ENCODE peak calls at places on chromosomes 4 and X, in five cellular contexts. M is K562, Q is HepG2, R is A549, P is GM12878. I is an unnamed sample.

GRCh38 chrX:50707955-50708694 is 105.9 kb downstream of the SHROOM4 start:
- DNase-seq in M (no peak), Q (no peak), R (no peak), P (no peak), I (no peak)

GRCh38 chr4:40693946-40694345 is 55.8 kb upstream of the NSUN7 start:
- DNase-seq in M (no peak), P (no peak), R (no peak), Q (no peak), I (no peak)

GRCh38 chr4:42627887-42628646 is 28.8 kb downstream of the ATP8A1 start:
- DNase-seq in R (no peak), P (peak), Q (no peak), M (no peak), I (no peak)

GRCh38 chr4:74133786-74134499 is 24.0 kb upstream of the MTHFD2L start:
- DNase-seq in R (peak), M (peak), Q (peak), P (peak), I (peak)

GRCh38 chrX:21741869-21742701 is 15.8 kb downstream of the SMPX start:
- DNase-seq in R (no peak), P (no peak), Q (no peak), M (no peak), I (no peak)

GRCh38 chrX:65971151-65971550 is 68.7 kb downstream of the VSIG4 start:
- DNase-seq in R (no peak), M (no peak), Q (no peak), P (no peak), I (no peak)

GRCh38 chr4:67746797-67747495 is 7.2 kb downstream of the GNRHR start:
- DNase-seq in M (peak), P (peak), R (no peak), Q (peak), I (peak)

GRCh38 chrX:136061302-136061701 is 76.1 kb downstream of the SLC9A6 start:
- DNase-seq in R (no peak), P (no peak), M (no peak), Q (no peak), I (no peak)

GRCh38 chrX:57227691-57228090 is 58.8 kb upstream of the FAAH2 start:
- DNase-seq in Q (no peak), R (no peak), M (peak), P (no peak), I (no peak)

GRCh38 chr4:147842573-147842972 is 110.7 kb downstream of the ARHGAP10 start:
- DNase-seq in P (no peak), R (no peak), Q (no peak), M (peak), I (no peak)

GRCh38 chr4:82371398-82371972 is 2.3 kb downstream of the HNRNPD start:
- DNase-seq in R (no peak), P (no peak), Q (no peak), M (peak), I (peak)

GRCh38 chr4:2886161-2886560 is 42.5 kb downstream of the ADD1 start:
- DNase-seq in M (no peak), R (no peak), P (no peak), Q (no peak), I (no peak)

GRCh38 chr4:47716017-47716416 is 121.8 kb downstream of the CORIN start:
- DNase-seq in Q (peak), P (no peak), R (no peak), M (no peak), I (no peak)

GRCh38 chr4:109969909-109970308 is 57.2 kb downstream of the EGF start:
- DNase-seq in P (no peak), M (no peak), R (no peak), Q (peak), I (peak)

GRCh38 chrX:35090801-35091200 is 148.2 kb downstream of the FAM47B start:
- DNase-seq in M (no peak), R (no peak), Q (no peak), P (no peak), I (no peak)

GRCh38 chr4:53510981-53511380 is 80.3 kb downstream of the LNX1 start:
- DNase-seq in R (no peak), M (no peak), Q (no peak), P (no peak), I (no peak)

GRCh38 chr4:114562176-114562904 is 36.3 kb upstream of the UGT8 start:
- DNase-seq in Q (no peak), M (no peak), P (no peak), R (no peak), I (no peak)

GRCh38 chr4:100657187-100657586 is 139.4 kb upstream of the EMCN start:
- DNase-seq in P (no peak), R (no peak), M (no peak), Q (no peak), I (peak)

GRCh38 chr4:125518281-125518680 is 203.5 kb downstream of the FAT4 start:
- DNase-seq in Q (no peak), R (no peak), P (no peak), M (no peak), I (no peak)

GRCh38 chr4:89897867-89898266 is 3.2 kb downstream of the MMRN1 start:
- DNase-seq in R (no peak), M (no peak), P (no peak), Q (no peak), I (peak)

GRCh38 chr4:89899157-89899556 is 4.5 kb downstream of the MMRN1 start:
- DNase-seq in P (no peak), R (no peak), Q (no peak), M (no peak), I (peak)

GRCh38 chr4:89899854-89900253 is 5.2 kb downstream of the MMRN1 start:
- DNase-seq in M (no peak), P (no peak), Q (no peak), R (no peak), I (peak)

GRCh38 chr4:89898304-89898716 is 3.7 kb downstream of the MMRN1 start:
- DNase-seq in P (peak), M (no peak), Q (no peak), R (no peak), I (peak)

GRCh38 chr4:89894654-89895652 is at the start of gene MMRN1:
- DNase-seq in R (no peak), Q (no peak), M (no peak), P (no peak), I (peak)
- H3K27ac ChIP-seq in R (no peak), Q (no peak), M (no peak), P (no peak), I (peak)

DNA sequence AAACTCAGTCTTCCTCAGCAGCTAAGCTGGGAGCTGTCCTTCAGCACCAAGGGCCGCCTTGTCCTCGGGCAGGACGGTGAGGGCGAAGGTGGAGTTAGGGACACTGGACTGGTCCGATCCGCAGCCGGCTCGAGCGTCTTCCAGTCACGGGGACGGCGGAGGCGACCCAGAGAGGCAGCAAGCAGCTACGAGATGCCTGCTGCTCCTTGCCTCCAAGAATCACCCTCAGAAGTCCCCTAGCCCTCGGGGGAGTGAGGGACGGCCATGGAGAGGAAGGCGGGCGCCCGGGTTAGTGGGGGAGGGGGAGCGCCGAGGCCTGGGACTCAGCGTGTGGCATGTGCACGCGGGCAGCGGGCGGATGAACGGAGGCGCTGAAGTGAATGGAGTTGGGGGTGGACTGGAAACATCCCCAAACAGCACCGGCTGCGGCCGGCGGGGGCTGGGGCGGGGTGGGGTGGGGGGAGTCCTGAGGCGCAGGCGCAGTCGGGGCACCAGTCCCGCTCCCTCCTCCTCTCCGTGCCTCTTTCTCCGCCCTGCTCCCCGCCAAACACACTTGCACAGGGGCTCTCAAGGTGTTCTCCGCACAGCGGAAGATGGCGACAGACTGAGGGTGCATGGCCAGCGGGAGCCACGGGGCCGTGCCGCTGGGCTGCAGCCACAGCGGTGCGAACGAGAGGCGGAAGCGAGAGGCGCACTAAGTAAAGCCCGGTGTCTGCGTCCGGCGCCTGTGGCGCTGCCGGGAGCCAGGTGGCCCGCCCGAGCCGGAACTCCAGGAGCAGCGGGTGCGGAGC is at the start of gene NALF2:
- DNase-seq in M (no peak), P (no peak), R (peak), Q (peak), I (peak)
- TF ChIP-seq POLR2A in M (no peak), P (no peak), R (peak), Q (peak), I (no peak)

GRCh38 chrX:150813922-150814321 is 84.5 kb downstream of the CD99L2 start:
- DNase-seq in M (no peak), Q (no peak), P (no peak), R (no peak), I (no peak)
- TF ChIP-seq MYC in M (no peak), Q (no peak), P (no peak), R (no peak), I (no peak)

GRCh38 chr4:101954351-101954750 is 163.8 kb downstream of the BANK1 start:
- DNase-seq in R (no peak), M (no peak), P (no peak), Q (no peak), I (peak)
- H3K27ac ChIP-seq in R (peak), M (no peak), P (no peak), Q (no peak), I (no peak)

DNA sequence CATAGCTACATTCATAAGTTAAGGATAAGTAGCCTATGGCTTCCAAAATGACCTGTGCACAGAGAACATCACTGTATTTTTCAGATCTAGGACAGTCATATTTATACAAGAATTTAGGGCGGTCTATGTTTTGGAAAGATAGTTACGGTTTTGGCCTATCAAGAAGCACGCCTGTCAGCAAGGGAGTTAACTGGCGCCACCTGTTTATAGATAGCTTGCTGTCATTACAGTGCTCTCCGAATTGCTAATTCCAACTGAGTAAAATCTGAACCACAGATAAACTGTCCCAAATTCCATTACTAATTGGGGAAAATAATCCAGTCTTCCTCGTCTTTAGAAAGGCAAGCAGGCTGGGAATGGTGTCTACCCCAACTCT is 641 bp downstream of the ABCB7 start:
- DNase-seq in R (no peak), M (peak), P (no peak), Q (no peak), I (peak)
- TF ChIP-seq POLR2A in R (no peak), M (no peak), P (no peak), Q (no peak), I (no peak)

DNA sequence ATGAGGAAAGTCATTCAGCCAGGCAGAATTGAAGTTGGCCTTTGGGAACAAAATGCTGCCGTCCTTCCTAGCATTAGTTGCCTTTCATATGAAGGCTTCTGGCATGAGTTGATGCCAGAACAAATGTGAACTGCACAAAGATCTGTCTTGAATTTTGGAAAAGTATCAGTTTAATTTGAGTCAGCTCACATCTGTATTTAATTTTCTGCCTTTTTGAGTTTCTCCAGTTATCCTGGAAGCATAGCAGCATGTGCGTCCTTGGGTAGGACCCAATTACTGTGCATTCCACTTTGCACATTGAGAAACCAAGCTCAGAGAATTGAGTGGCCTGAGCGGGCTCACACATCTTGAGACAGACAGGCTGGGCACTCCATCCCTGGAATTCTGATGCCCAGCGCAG is 38.3 kb downstream of the MAGED1 start:
- DNase-seq in P (no peak), M (no peak), Q (no peak), R (no peak), I (no peak)
- TF ChIP-seq MYC in P (no peak), M (no peak), Q (no peak), R (no peak), I (no peak)